ENCODE peak calls at places on chromosomes 13 and 19, in four cellular contexts. U is cardiac fibroblast, M is HCT116, P is aorta. A is an unnamed sample.

GRCh38 chr19:30304540-30304939 is 67.6 kb upstream of the ZNF536 start:
- DNase-seq in U (no peak), M (no peak), P (no peak), A (no peak)

GRCh38 chr19:38674388-38675133 is 27.1 kb downstream of the ACTN4 start:
- DNase-seq in U (no peak), M (no peak), P (peak; percentile 32), A (no peak)

GRCh38 chr19:5974721-5975387 is 3.1 kb downstream of the RANBP3 start:
- DNase-seq in U (no peak), M (no peak), P (peak; percentile 15), A (no peak)

GRCh38 chr13:64054306-64054705 is 2638.7 kb upstream of the PCDH20 start:
- DNase-seq in U (peak; percentile 1), M (no peak), P (no peak), A (no peak)

GRCh38 chr13:35733832-35734231 is 257.3 kb upstream of the MAB21L1 start:
- DNase-seq in U (peak; percentile 76), M (no peak), P (no peak), A (no peak)

GRCh38 chr19:11166281-11167142 is 10.9 kb upstream of the SPC24 start:
- DNase-seq in U (peak; percentile 80), M (no peak), P (peak; percentile 60), A (no peak)

GRCh38 chr19:12647490-12648071 is 19.0 kb downstream of the MAN2B1 start:
- DNase-seq in U (peak; percentile 42), M (no peak), P (peak; percentile 74), A (no peak)

GRCh38 chr13:35925669-35926068 is 205.5 kb downstream of the DCLK1 start:
- DNase-seq in U (no peak), M (no peak), P (no peak), A (no peak)

GRCh38 chr13:64488731-64489130 is 2741.4 kb downstream of the PCDH9 start:
- DNase-seq in U (no peak), M (no peak), P (no peak), A (no peak)

GRCh38 chr19:14072535-14073231 is at the start of gene MISP3:
- DNase-seq in U (peak; percentile 26), M (no peak), P (no peak), A (no peak)

GRCh38 chr19:20254151-20254550 is 87.1 kb downstream of the ZNF486 start:
- DNase-seq in U (no peak), M (no peak), P (no peak), A (no peak)

GRCh38 chr13:31947105-31947504 is 84.5 kb upstream of the FRY start:
- DNase-seq in U (no peak), M (no peak), P (no peak), A (no peak)

GRCh38 chr13:35909837-35910236 is 221.3 kb downstream of the DCLK1 start:
- DNase-seq in U (no peak), M (no peak), P (no peak), A (no peak)

GRCh38 chr13:35791191-35791902 is 314.9 kb upstream of the MAB21L1 start:
- DNase-seq in U (peak; percentile 68), M (no peak), P (no peak), A (no peak)

GRCh38 chr13:91468301-91468700 is 69.9 kb downstream of the GPC5 start:
- DNase-seq in U (no peak), M (no peak), P (no peak), A (no peak)

GRCh38 chr13:37386276-37386675 is 212.3 kb downstream of the POSTN start:
- DNase-seq in U (peak; percentile 41), M (no peak), P (no peak), A (no peak)

GRCh38 chr13:33145667-33146066 is 129.4 kb downstream of the KL start:
- DNase-seq in U (no peak), M (no peak), P (no peak), A (no peak)

GRCh38 chr19:56294557-56294956 is 20.1 kb downstream of the ZSCAN5A start:
- DNase-seq in U (no peak), M (no peak), P (no peak), A (no peak)

GRCh38 chr13:29589234-29589633 is 6.3 kb downstream of the SLC7A1 start:
- DNase-seq in U (no peak), M (no peak), P (no peak), A (no peak)

GRCh38 chr13:36421447-36421846 is 10.8 kb upstream of the CCNA1 start:
- DNase-seq in U (no peak), M (no peak), P (no peak), A (no peak)

GRCh38 chr13:27006519-27007161 is 165.0 kb downstream of the USP12 start:
- DNase-seq in U (peak; percentile 45), M (peak; percentile 12), P (no peak), A (no peak)

GRCh38 chr13:43804461-43805070 is 17.8 kb upstream of the ENOX1 start:
- DNase-seq in U (peak; percentile 82), M (peak; percentile 55), P (no peak), A (no peak)

GRCh38 chr13:58318495-58319167 is 687.1 kb downstream of the PCDH17 start:
- DNase-seq in U (no peak), M (no peak), P (no peak), A (no peak)

GRCh38 chr13:30119476-30119875 is 187.9 kb downstream of the KATNAL1 start:
- DNase-seq in U (peak; percentile 65), M (no peak), P (no peak), A (peak; percentile 81)

GRCh38 chr19:49430172-49430677 is 5.0 kb downstream of the GFY start:
- DNase-seq in U (no peak), M (no peak), P (no peak), A (no peak)
- H3K4me3 ChIP-seq in U (no peak overlapping the region), M (no peak overlapping the region), P (no peak overlapping the region), A (no peak overlapping the region)

DNA sequence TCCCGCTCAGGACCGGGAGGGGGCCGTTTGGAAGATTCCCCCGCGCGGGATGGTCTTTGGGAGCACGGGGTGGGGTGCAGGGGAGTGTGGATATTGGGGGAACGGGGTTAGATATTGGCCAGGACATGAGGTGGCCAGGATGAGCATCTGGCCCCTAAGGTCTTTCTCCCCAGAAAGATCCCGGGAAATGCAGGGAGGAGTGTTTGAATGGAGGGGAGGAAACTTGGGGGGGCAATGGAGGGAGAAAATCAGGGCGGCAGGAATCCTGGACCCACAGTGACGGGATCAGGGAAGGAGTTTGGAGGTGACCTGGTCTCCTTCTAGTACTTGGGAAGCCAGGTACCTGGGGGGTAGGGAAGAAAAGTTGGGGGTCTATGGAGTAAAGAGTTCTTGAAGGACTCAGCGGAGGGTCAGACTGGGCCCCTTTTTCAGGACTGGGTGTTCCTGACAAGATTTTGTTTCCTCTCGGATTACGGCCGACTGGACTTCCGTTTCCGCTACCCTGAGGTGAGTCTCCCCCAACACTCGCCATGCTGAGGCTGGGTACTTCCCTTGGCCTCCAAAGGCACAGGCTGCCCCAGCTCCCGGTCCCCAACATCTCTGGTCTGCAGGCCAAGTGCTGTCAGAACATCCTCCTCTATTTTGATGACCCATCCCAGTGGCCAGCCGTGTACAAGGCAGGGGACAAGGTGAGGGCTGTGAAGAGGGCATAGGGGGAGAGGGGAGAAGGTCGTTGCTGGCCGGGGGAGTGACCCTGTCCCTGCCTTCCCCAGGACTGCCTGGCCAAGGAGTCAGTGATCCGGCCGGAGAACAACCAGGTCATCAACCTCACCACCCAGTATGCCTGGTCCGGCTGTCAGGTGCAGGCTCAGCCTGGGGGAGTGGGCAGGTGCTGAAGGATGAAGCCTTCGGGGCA is 989 bp downstream of the TMEM145 start:
- DNase-seq in U (no peak), M (no peak), P (no peak), A (no peak)
- H3K4me3 ChIP-seq in U (no peak overlapping the region), M (peak overlapping the region; percentile 57), P (no peak overlapping the region), A (peak overlapping the region; percentile 43)

GRCh38 chr19:51441410-51442390 is 16.6 kb downstream of the SIGLEC8 start:
- DNase-seq in U (no peak), M (no peak), P (no peak), A (no peak)
- H3K4me3 ChIP-seq in U (no peak overlapping the region), M (peak overlapping the region; percentile 1), P (no peak overlapping the region), A (no peak overlapping the region)

DNA sequence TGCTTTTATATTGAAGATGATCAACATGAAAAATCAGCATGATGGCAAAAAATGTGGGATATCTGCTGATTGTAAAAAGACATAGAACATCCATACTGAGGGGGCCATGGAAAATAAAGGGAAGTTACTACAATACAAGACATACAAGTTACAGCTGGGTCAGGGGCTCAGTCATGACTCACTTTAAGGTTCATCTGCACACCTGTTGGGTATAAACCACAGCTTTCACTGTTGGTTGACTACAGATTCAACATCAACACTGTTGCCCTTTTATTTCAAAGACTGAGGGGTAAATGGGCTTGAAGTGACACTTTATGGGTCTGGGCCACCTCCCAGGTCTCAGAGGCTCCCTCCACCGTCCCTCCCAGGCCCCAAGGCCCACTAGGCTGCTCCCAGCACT is 98.1 kb upstream of the IRS2 start:
- DNase-seq in U (no peak), M (no peak), P (no peak), A (no peak)
- H3K4me3 ChIP-seq in U (no peak overlapping the region), M (no peak overlapping the region), P (no peak overlapping the region), A (no peak overlapping the region)

GRCh38 chr13:79407349-79407979 is 1.4 kb upstream of the RBM26 start:
- DNase-seq in U (no peak), M (no peak), P (no peak), A (no peak)
- H3K4me3 ChIP-seq in U (no peak overlapping the region), M (peak overlapping the region; percentile 91), P (no peak overlapping the region), A (peak overlapping the region; percentile 82)

DNA sequence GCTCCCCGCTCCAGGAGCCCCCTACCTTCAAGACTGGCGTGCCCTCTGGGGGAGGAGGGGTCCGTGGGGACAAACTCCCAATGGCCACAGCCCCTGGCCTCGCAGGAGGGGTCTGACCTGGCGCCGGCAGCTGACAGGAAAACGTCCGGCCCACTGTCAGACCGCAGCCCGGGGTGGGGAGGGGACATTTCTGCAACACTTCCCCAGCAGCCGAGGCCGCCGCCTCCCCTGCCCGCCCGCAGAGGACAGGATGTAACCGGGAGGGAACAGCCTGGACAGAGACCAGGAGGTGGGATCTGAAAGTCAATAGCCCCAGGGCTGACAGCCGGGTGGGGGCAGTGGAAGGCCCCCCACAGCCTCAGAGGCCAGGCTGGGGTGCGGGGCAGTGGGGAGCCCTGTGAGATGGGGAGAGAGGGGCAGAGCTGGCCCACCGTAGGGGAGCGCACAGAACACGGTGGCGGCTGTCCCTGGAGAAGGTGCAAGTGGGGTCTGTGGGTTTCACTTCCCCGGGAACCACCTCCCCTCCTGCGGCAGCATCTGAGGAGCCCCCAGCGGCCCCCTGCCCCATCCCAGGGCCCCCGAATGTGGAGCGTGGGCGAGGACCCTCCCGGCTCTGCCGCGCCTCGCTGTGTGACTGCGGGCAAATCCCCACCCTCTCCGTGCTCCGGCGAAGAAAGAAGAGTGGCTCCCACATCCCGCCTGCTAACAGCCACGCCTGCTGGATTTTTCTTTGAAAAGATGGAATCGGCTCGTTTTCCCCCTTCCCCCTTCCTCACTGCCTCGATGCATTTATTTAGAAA is at the start of gene PEAK3:
- DNase-seq in U (peak; percentile 51), M (no peak), P (peak; percentile 90), A (no peak)
- H3K4me3 ChIP-seq in U (peak within 1 kb of the TSS; percentile 26), M (no peak within 1 kb of the TSS), P (no peak within 1 kb of the TSS), A (peak within 1 kb of the TSS; percentile 22)

DNA sequence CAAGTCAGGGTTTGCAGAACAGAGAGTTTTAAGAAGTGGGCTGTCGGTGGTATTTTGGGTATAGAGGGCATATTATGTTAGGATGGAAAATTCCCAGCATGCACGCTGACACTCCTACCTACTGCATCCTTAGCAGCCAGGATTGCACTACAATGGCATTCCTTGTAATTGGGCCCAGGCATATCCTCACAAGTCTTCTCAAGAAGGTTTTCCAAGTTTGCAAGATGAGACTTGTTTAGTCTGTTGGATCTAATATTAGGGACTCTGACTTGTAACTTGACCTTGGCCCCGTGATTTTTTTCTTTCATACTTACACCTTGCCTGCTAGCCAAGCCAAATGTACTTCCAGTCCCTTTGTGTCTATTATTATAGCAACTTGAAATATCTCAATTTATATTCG is 335.7 kb upstream of the HTR2A start:
- DNase-seq in U (no peak), M (no peak), P (no peak), A (no peak)
- H3K4me3 ChIP-seq in U (no peak overlapping the region), M (no peak overlapping the region), P (no peak overlapping the region), A (no peak overlapping the region)

GRCh38 chr19:54586397-54586796 is 7.0 kb upstream of the LILRA1 start:
- DNase-seq in U (no peak), M (no peak), P (no peak), A (no peak)

GRCh38 chr19:54587026-54587425 is 6.4 kb upstream of the LILRA1 start:
- DNase-seq in U (no peak), M (no peak), P (no peak), A (no peak)
- H3K4me3 ChIP-seq in U (no peak overlapping the region), M (no peak overlapping the region), P (no peak overlapping the region), A (no peak overlapping the region)

A was measured in HFF-Myc.